ENCODE peak calls at places on chromosomes 5 and 9, in eight cellular contexts. One of them, this sample, is unnamed.

GRCh38 chr9:77864096-77864889 is 167.3 kb downstream of the GNAQ start:
- DNase-seq in AG08396: no peak
- DNase-seq in activated CD8-positive, alpha-beta T cell treated with anti-CD3 and anti-CD28 coated beads, Interleukin-2, amount 10 ng/mL, durations not matched to agents 7 days and 5 days: no peak
- DNase-seq in HS-27A: peak; percentile 35
- DNase-seq in left cardiac atrium: no peak
- DNase-seq in thoracic aorta: no peak
- DNase-seq in GM10248: peak; percentile 12
- DNase-seq in aorta: no peak
- DNase-seq in this sample: no peak

GRCh38 chr5:43193171-43193951 is 1.3 kb downstream of the NIM1K start:
- DNase-seq in AG08396: peak; percentile 86
- DNase-seq in activated CD8-positive, alpha-beta T cell treated with anti-CD3 and anti-CD28 coated beads, Interleukin-2, amount 10 ng/mL, durations not matched to agents 7 days and 5 days: peak; percentile 46
- DNase-seq in HS-27A: peak; percentile 78
- DNase-seq in left cardiac atrium: peak; percentile 29
- DNase-seq in thoracic aorta: peak; percentile 8
- DNase-seq in GM10248: peak; percentile 75
- DNase-seq in aorta: no peak
- DNase-seq in this sample: peak; percentile 56

GRCh38 chr5:35938518-35939227 is at the start of gene CAPSL:
- DNase-seq in AG08396: peak; percentile 50
- DNase-seq in activated CD8-positive, alpha-beta T cell treated with anti-CD3 and anti-CD28 coated beads, Interleukin-2, amount 10 ng/mL, durations not matched to agents 7 days and 5 days: no peak
- DNase-seq in HS-27A: no peak
- DNase-seq in left cardiac atrium: no peak
- DNase-seq in thoracic aorta: no peak
- DNase-seq in GM10248: no peak
- DNase-seq in aorta: no peak
- DNase-seq in this sample: no peak

GRCh38 chr9:99023831-99024230 is 80.1 kb downstream of the COL15A1 start:
- DNase-seq in AG08396: no peak
- DNase-seq in activated CD8-positive, alpha-beta T cell treated with anti-CD3 and anti-CD28 coated beads, Interleukin-2, amount 10 ng/mL, durations not matched to agents 7 days and 5 days: no peak
- DNase-seq in HS-27A: no peak
- DNase-seq in left cardiac atrium: peak; percentile 51
- DNase-seq in thoracic aorta: no peak
- DNase-seq in GM10248: no peak
- DNase-seq in aorta: no peak
- DNase-seq in this sample: no peak

GRCh38 chr5:393846-394275 is 49.1 kb upstream of the EXOC3 start:
- DNase-seq in AG08396: peak; percentile 46
- DNase-seq in activated CD8-positive, alpha-beta T cell treated with anti-CD3 and anti-CD28 coated beads, Interleukin-2, amount 10 ng/mL, durations not matched to agents 7 days and 5 days: peak; percentile 26
- DNase-seq in HS-27A: no peak
- DNase-seq in left cardiac atrium: peak; percentile 7
- DNase-seq in thoracic aorta: no peak
- DNase-seq in GM10248: no peak
- DNase-seq in aorta: peak; percentile 24
- DNase-seq in this sample: no peak

GRCh38 chr9:107170801-107171200 is 112.3 kb upstream of the RAD23B start:
- DNase-seq in AG08396: no peak
- DNase-seq in activated CD8-positive, alpha-beta T cell treated with anti-CD3 and anti-CD28 coated beads, Interleukin-2, amount 10 ng/mL, durations not matched to agents 7 days and 5 days: no peak
- DNase-seq in HS-27A: no peak
- DNase-seq in left cardiac atrium: no peak
- DNase-seq in thoracic aorta: no peak
- DNase-seq in GM10248: no peak
- DNase-seq in aorta: no peak
- DNase-seq in this sample: no peak

GRCh38 chr9:7811679-7812078 is 12.1 kb upstream of the DMAC1 start:
- DNase-seq in AG08396: no peak
- DNase-seq in activated CD8-positive, alpha-beta T cell treated with anti-CD3 and anti-CD28 coated beads, Interleukin-2, amount 10 ng/mL, durations not matched to agents 7 days and 5 days: no peak
- DNase-seq in HS-27A: no peak
- DNase-seq in left cardiac atrium: no peak
- DNase-seq in thoracic aorta: no peak
- DNase-seq in GM10248: no peak
- DNase-seq in aorta: no peak
- DNase-seq in this sample: no peak

GRCh38 chr5:107380654-107381053 is 290.1 kb downstream of the EFNA5 start:
- DNase-seq in AG08396: no peak
- DNase-seq in activated CD8-positive, alpha-beta T cell treated with anti-CD3 and anti-CD28 coated beads, Interleukin-2, amount 10 ng/mL, durations not matched to agents 7 days and 5 days: no peak
- DNase-seq in HS-27A: no peak
- DNase-seq in left cardiac atrium: no peak
- DNase-seq in thoracic aorta: no peak
- DNase-seq in GM10248: no peak
- DNase-seq in aorta: no peak
- DNase-seq in this sample: no peak

GRCh38 chr5:59833448-59833847 is 60.1 kb downstream of the PDE4D start:
- DNase-seq in AG08396: no peak
- DNase-seq in activated CD8-positive, alpha-beta T cell treated with anti-CD3 and anti-CD28 coated beads, Interleukin-2, amount 10 ng/mL, durations not matched to agents 7 days and 5 days: no peak
- DNase-seq in HS-27A: no peak
- DNase-seq in left cardiac atrium: no peak
- DNase-seq in thoracic aorta: no peak
- DNase-seq in GM10248: no peak
- DNase-seq in aorta: no peak
- DNase-seq in this sample: no peak

GRCh38 chr9:96651626-96652025 is 3.5 kb downstream of the PRXL2C start:
- DNase-seq in AG08396: no peak
- DNase-seq in activated CD8-positive, alpha-beta T cell treated with anti-CD3 and anti-CD28 coated beads, Interleukin-2, amount 10 ng/mL, durations not matched to agents 7 days and 5 days: no peak
- DNase-seq in HS-27A: no peak
- DNase-seq in left cardiac atrium: no peak
- DNase-seq in thoracic aorta: no peak
- DNase-seq in GM10248: no peak
- DNase-seq in aorta: no peak
- DNase-seq in this sample: no peak

GRCh38 chr5:54889826-54890225 is 95.6 kb downstream of the ESM1 start:
- DNase-seq in AG08396: peak; percentile 83
- DNase-seq in activated CD8-positive, alpha-beta T cell treated with anti-CD3 and anti-CD28 coated beads, Interleukin-2, amount 10 ng/mL, durations not matched to agents 7 days and 5 days: no peak
- DNase-seq in HS-27A: peak; percentile 63
- DNase-seq in left cardiac atrium: no peak
- DNase-seq in thoracic aorta: no peak
- DNase-seq in GM10248: no peak
- DNase-seq in aorta: no peak
- DNase-seq in this sample: peak; percentile 66

GRCh38 chr5:159310492-159310891 is 19.8 kb downstream of the IL12B start:
- DNase-seq in AG08396: no peak
- DNase-seq in activated CD8-positive, alpha-beta T cell treated with anti-CD3 and anti-CD28 coated beads, Interleukin-2, amount 10 ng/mL, durations not matched to agents 7 days and 5 days: peak; percentile 49
- DNase-seq in HS-27A: no peak
- DNase-seq in left cardiac atrium: peak; percentile 26
- DNase-seq in thoracic aorta: no peak
- DNase-seq in GM10248: no peak
- DNase-seq in aorta: no peak
- DNase-seq in this sample: no peak

GRCh38 chr5:173866249-173867172 is 21.6 kb upstream of the CPEB4 start:
- DNase-seq in AG08396: no peak
- DNase-seq in activated CD8-positive, alpha-beta T cell treated with anti-CD3 and anti-CD28 coated beads, Interleukin-2, amount 10 ng/mL, durations not matched to agents 7 days and 5 days: no peak
- DNase-seq in HS-27A: no peak
- DNase-seq in left cardiac atrium: no peak
- DNase-seq in thoracic aorta: no peak
- DNase-seq in GM10248: no peak
- DNase-seq in aorta: no peak
- DNase-seq in this sample: no peak

GRCh38 chr5:32814620-32815019 is 103.5 kb downstream of the NPR3 start:
- DNase-seq in AG08396: no peak
- DNase-seq in activated CD8-positive, alpha-beta T cell treated with anti-CD3 and anti-CD28 coated beads, Interleukin-2, amount 10 ng/mL, durations not matched to agents 7 days and 5 days: no peak
- DNase-seq in HS-27A: peak; percentile 63
- DNase-seq in left cardiac atrium: no peak
- DNase-seq in thoracic aorta: no peak
- DNase-seq in GM10248: no peak
- DNase-seq in aorta: no peak
- DNase-seq in this sample: no peak